ENCODE peak calls at places on chromosomes 11 and 22, in ten cellular contexts. Y, X, B, C, Q, K, R, M, J and F are unnamed samples.

GRCh38 chr22:38820021-38820420 is 23.8 kb downstream of the NPTXR start:
- DNase-seq in R (no peak), B (no peak), C (peak; percentile 24), K (peak; percentile 64), X (no peak), J (no peak), Q (no peak), M (no peak), Y (no peak), F (no peak)

GRCh38 chr22:47619631-47620030 is 857.2 kb downstream of the TBC1D22A start:
- DNase-seq in B (no peak), X (no peak), R (no peak), J (no peak), K (no peak), Q (no peak), M (no peak), C (no peak), Y (no peak), F (no peak)

GRCh38 chr11:64786308-64786707 is 8.0 kb upstream of the SF1 start:
- DNase-seq in K (no peak), M (no peak), J (no peak), Q (no peak), X (no peak), R (no peak), B (no peak), Y (no peak), C (no peak), F (no peak)

GRCh38 chr11:95716266-95716665 is 73.3 kb downstream of the FAM76B start:
- DNase-seq in C (no peak), J (no peak), X (no peak), Q (no peak), Y (peak; percentile 24), R (no peak), K (no peak), M (no peak), B (no peak), F (no peak)

GRCh38 chr11:70854891-70855556 is 397.4 kb downstream of the SHANK2 start:
- DNase-seq in X (no peak), J (no peak), M (peak; percentile 57), B (no peak), K (peak; percentile 86), Q (no peak), R (peak; percentile 2), Y (no peak), C (no peak), F (peak; percentile 47)

GRCh38 chr11:20089357-20089756 is 70.9 kb downstream of the DBX1 start:
- DNase-seq in B (no peak), X (no peak), Y (no peak), R (no peak), Q (no peak), K (no peak), C (no peak), J (no peak), M (no peak), F (no peak)

GRCh38 chr11:92753161-92753560 is 216.3 kb upstream of the MTNR1B start:
- DNase-seq in Q (no peak), X (no peak), J (no peak), K (no peak), Y (peak; percentile 20), M (no peak), R (no peak), B (no peak), C (no peak), F (no peak)

GRCh38 chr22:45478108-45478771 is 24.4 kb upstream of the FBLN1 start:
- DNase-seq in X (no peak), Y (peak; percentile 84), K (no peak), J (peak; percentile 53), C (no peak), Q (no peak), M (no peak), B (no peak), R (no peak), F (no peak)

GRCh38 chr11:66689661-66690590 is 12.2 kb upstream of the RBM4B start:
- DNase-seq in C (no peak), Q (no peak), M (no peak), B (no peak), Y (no peak), R (no peak), K (no peak), X (no peak), J (no peak), F (no peak)

GRCh38 chr11:113363406-113363805 is 24.2 kb upstream of the ANKK1 start:
- DNase-seq in B (no peak), C (no peak), Y (no peak), K (no peak), J (no peak), X (no peak), R (no peak), Q (no peak), M (no peak), F (no peak)

GRCh38 chr11:20474176-20474950 is 86.8 kb downstream of the PRMT3 start:
- DNase-seq in X (no peak), B (no peak), J (no peak), M (peak; percentile 11), K (no peak), R (no peak), C (no peak), Y (no peak), Q (no peak), F (peak; percentile 45)

GRCh38 chr11:93213622-93214021 is 15.8 kb upstream of the SLC36A4 start:
- DNase-seq in K (no peak), Y (no peak), J (no peak), C (no peak), R (no peak), Q (no peak), B (no peak), M (no peak), X (no peak), F (no peak)

GRCh38 chr11:63882555-63883242 is 34.3 kb downstream of the RCOR2 start:
- DNase-seq in M (no peak), C (no peak), K (no peak), R (no peak), Y (no peak), Q (no peak), X (no peak), J (no peak), B (no peak), F (no peak)

GRCh38 chr11:102279641-102280170 is 37.6 kb upstream of the BIRC3 start:
- DNase-seq in X (no peak), C (no peak), Q (no peak), B (no peak), M (no peak), J (peak; percentile 48), K (peak; percentile 26), R (peak; percentile 64), Y (peak; percentile 7), F (no peak)